ENCODE peak calls at places on chromosomes 4 and X, in six cellular contexts. One of them, this sample, is unnamed.

GRCh38 chrX:49212209-49212608 is 12.2 kb upstream of the SYP start:
- DNase-seq in activated CD4-positive, alpha-beta T cell treated with anti-CD3 and anti-CD28 coated beads for 1 hour: no peak
- DNase-seq in astrocyte of the hippocampus: no peak
- DNase-seq in amygdala: no peak
- DNase-seq in activated T-cell treated with anti-CD3 and anti-CD28 coated beads, Interleukin-2, amount 50 U/mL, for 72 hours: no peak
- DNase-seq in AG20443: no peak
- DNase-seq in this sample: no peak

GRCh38 chr4:25061602-25062001 is 30.9 kb upstream of the LGI2 start:
- DNase-seq in activated CD4-positive, alpha-beta T cell treated with anti-CD3 and anti-CD28 coated beads for 1 hour: no peak
- DNase-seq in astrocyte of the hippocampus: no peak
- DNase-seq in amygdala: no peak
- DNase-seq in activated T-cell treated with anti-CD3 and anti-CD28 coated beads, Interleukin-2, amount 50 U/mL, for 72 hours: no peak
- DNase-seq in AG20443: no peak
- DNase-seq in this sample: no peak

GRCh38 chrX:86981326-86981890 is 536.2 kb upstream of the KLHL4 start:
- DNase-seq in activated CD4-positive, alpha-beta T cell treated with anti-CD3 and anti-CD28 coated beads for 1 hour: no peak
- DNase-seq in astrocyte of the hippocampus: no peak
- DNase-seq in amygdala: no peak
- DNase-seq in activated T-cell treated with anti-CD3 and anti-CD28 coated beads, Interleukin-2, amount 50 U/mL, for 72 hours: no peak
- DNase-seq in AG20443: no peak
- DNase-seq in this sample: no peak

GRCh38 chr4:28225005-28225404 is 1364.4 kb downstream of the STIM2 start:
- DNase-seq in activated CD4-positive, alpha-beta T cell treated with anti-CD3 and anti-CD28 coated beads for 1 hour: no peak
- DNase-seq in astrocyte of the hippocampus: peak
- DNase-seq in amygdala: peak
- DNase-seq in activated T-cell treated with anti-CD3 and anti-CD28 coated beads, Interleukin-2, amount 50 U/mL, for 72 hours: no peak
- DNase-seq in AG20443: peak
- DNase-seq in this sample: no peak

GRCh38 chr4:145552181-145552822 is 66.9 kb upstream of the MMAA start:
- DNase-seq in activated CD4-positive, alpha-beta T cell treated with anti-CD3 and anti-CD28 coated beads for 1 hour: no peak
- DNase-seq in astrocyte of the hippocampus: no peak
- DNase-seq in amygdala: no peak
- DNase-seq in activated T-cell treated with anti-CD3 and anti-CD28 coated beads, Interleukin-2, amount 50 U/mL, for 72 hours: no peak
- DNase-seq in AG20443: no peak
- DNase-seq in this sample: peak

GRCh38 chr4:10590896-10591295 is 93.7 kb downstream of the CLNK start:
- DNase-seq in activated CD4-positive, alpha-beta T cell treated with anti-CD3 and anti-CD28 coated beads for 1 hour: no peak
- DNase-seq in astrocyte of the hippocampus: no peak
- DNase-seq in amygdala: no peak
- DNase-seq in activated T-cell treated with anti-CD3 and anti-CD28 coated beads, Interleukin-2, amount 50 U/mL, for 72 hours: no peak
- DNase-seq in AG20443: no peak
- DNase-seq in this sample: no peak

GRCh38 chr4:185304944-185305690 is 90.6 kb downstream of the LRP2BP start:
- DNase-seq in activated CD4-positive, alpha-beta T cell treated with anti-CD3 and anti-CD28 coated beads for 1 hour: no peak
- DNase-seq in astrocyte of the hippocampus: peak
- DNase-seq in amygdala: peak
- DNase-seq in activated T-cell treated with anti-CD3 and anti-CD28 coated beads, Interleukin-2, amount 50 U/mL, for 72 hours: peak
- DNase-seq in AG20443: no peak
- DNase-seq in this sample: no peak

GRCh38 chr4:115929373-115929772 is 816.0 kb upstream of the NDST4 start:
- DNase-seq in activated CD4-positive, alpha-beta T cell treated with anti-CD3 and anti-CD28 coated beads for 1 hour: no peak
- DNase-seq in astrocyte of the hippocampus: no peak
- DNase-seq in amygdala: no peak
- DNase-seq in activated T-cell treated with anti-CD3 and anti-CD28 coated beads, Interleukin-2, amount 50 U/mL, for 72 hours: no peak
- DNase-seq in AG20443: no peak
- DNase-seq in this sample: no peak

GRCh38 chrX:41895826-41896225 is 27.5 kb downstream of the CASK start:
- DNase-seq in activated CD4-positive, alpha-beta T cell treated with anti-CD3 and anti-CD28 coated beads for 1 hour: no peak
- DNase-seq in astrocyte of the hippocampus: no peak
- DNase-seq in amygdala: no peak
- DNase-seq in activated T-cell treated with anti-CD3 and anti-CD28 coated beads, Interleukin-2, amount 50 U/mL, for 72 hours: no peak
- DNase-seq in AG20443: no peak
- DNase-seq in this sample: no peak

GRCh38 chr4:76704133-76704881 is 193.6 kb downstream of the SOWAHB start:
- DNase-seq in activated CD4-positive, alpha-beta T cell treated with anti-CD3 and anti-CD28 coated beads for 1 hour: no peak
- DNase-seq in astrocyte of the hippocampus: peak
- DNase-seq in amygdala: no peak
- DNase-seq in activated T-cell treated with anti-CD3 and anti-CD28 coated beads, Interleukin-2, amount 50 U/mL, for 72 hours: no peak
- DNase-seq in AG20443: no peak
- DNase-seq in this sample: no peak

GRCh38 chr4:85398276-85398675 is 76.7 kb upstream of the ARHGAP24 start:
- DNase-seq in activated CD4-positive, alpha-beta T cell treated with anti-CD3 and anti-CD28 coated beads for 1 hour: no peak
- DNase-seq in astrocyte of the hippocampus: peak
- DNase-seq in amygdala: no peak
- DNase-seq in activated T-cell treated with anti-CD3 and anti-CD28 coated beads, Interleukin-2, amount 50 U/mL, for 72 hours: no peak
- DNase-seq in AG20443: peak
- DNase-seq in this sample: no peak

GRCh38 chrX:40688976-40689375 is 41.6 kb upstream of the CXorf38 start:
- DNase-seq in activated CD4-positive, alpha-beta T cell treated with anti-CD3 and anti-CD28 coated beads for 1 hour: no peak
- DNase-seq in astrocyte of the hippocampus: no peak
- DNase-seq in amygdala: no peak
- DNase-seq in activated T-cell treated with anti-CD3 and anti-CD28 coated beads, Interleukin-2, amount 50 U/mL, for 72 hours: no peak
- DNase-seq in AG20443: no peak
- DNase-seq in this sample: no peak

GRCh38 chr4:146222313-146222712 is 8.0 kb downstream of the REELD1 start:
- DNase-seq in activated CD4-positive, alpha-beta T cell treated with anti-CD3 and anti-CD28 coated beads for 1 hour: no peak
- DNase-seq in astrocyte of the hippocampus: peak
- DNase-seq in amygdala: no peak
- DNase-seq in activated T-cell treated with anti-CD3 and anti-CD28 coated beads, Interleukin-2, amount 50 U/mL, for 72 hours: no peak
- DNase-seq in AG20443: peak
- DNase-seq in this sample: no peak

GRCh38 chr4:38320833-38321232 is 343.2 kb upstream of the KLF3 start:
- DNase-seq in activated CD4-positive, alpha-beta T cell treated with anti-CD3 and anti-CD28 coated beads for 1 hour: no peak
- DNase-seq in astrocyte of the hippocampus: no peak
- DNase-seq in amygdala: no peak
- DNase-seq in activated T-cell treated with anti-CD3 and anti-CD28 coated beads, Interleukin-2, amount 50 U/mL, for 72 hours: no peak
- DNase-seq in AG20443: no peak
- DNase-seq in this sample: peak

GRCh38 chr4:186760576-186760975 is 36.9 kb upstream of the FAT1 start:
- DNase-seq in activated CD4-positive, alpha-beta T cell treated with anti-CD3 and anti-CD28 coated beads for 1 hour: no peak
- DNase-seq in astrocyte of the hippocampus: peak
- DNase-seq in amygdala: no peak
- DNase-seq in activated T-cell treated with anti-CD3 and anti-CD28 coated beads, Interleukin-2, amount 50 U/mL, for 72 hours: no peak
- DNase-seq in AG20443: peak
- DNase-seq in this sample: no peak

GRCh38 chrX:39975094-39975865 is 122.5 kb downstream of the BCOR start:
- DNase-seq in activated CD4-positive, alpha-beta T cell treated with anti-CD3 and anti-CD28 coated beads for 1 hour: no peak
- DNase-seq in astrocyte of the hippocampus: no peak
- DNase-seq in amygdala: no peak
- DNase-seq in activated T-cell treated with anti-CD3 and anti-CD28 coated beads, Interleukin-2, amount 50 U/mL, for 72 hours: no peak
- DNase-seq in AG20443: no peak
- DNase-seq in this sample: no peak

GRCh38 chrX:42992199-42992943 is 214.4 kb upstream of the PPP1R2C start:
- DNase-seq in activated CD4-positive, alpha-beta T cell treated with anti-CD3 and anti-CD28 coated beads for 1 hour: no peak
- DNase-seq in astrocyte of the hippocampus: no peak
- DNase-seq in amygdala: no peak
- DNase-seq in activated T-cell treated with anti-CD3 and anti-CD28 coated beads, Interleukin-2, amount 50 U/mL, for 72 hours: no peak
- DNase-seq in AG20443: no peak
- DNase-seq in this sample: no peak

GRCh38 chr4:163164591-163164990 is 2.1 kb downstream of the NAF1 start:
- DNase-seq in activated CD4-positive, alpha-beta T cell treated with anti-CD3 and anti-CD28 coated beads for 1 hour: no peak
- DNase-seq in astrocyte of the hippocampus: peak
- DNase-seq in amygdala: no peak
- DNase-seq in activated T-cell treated with anti-CD3 and anti-CD28 coated beads, Interleukin-2, amount 50 U/mL, for 72 hours: no peak
- DNase-seq in AG20443: no peak
- DNase-seq in this sample: no peak

GRCh38 chr4:15894923-15895411 is 43.6 kb downstream of the FGFBP1 start:
- DNase-seq in activated CD4-positive, alpha-beta T cell treated with anti-CD3 and anti-CD28 coated beads for 1 hour: no peak
- DNase-seq in astrocyte of the hippocampus: peak
- DNase-seq in amygdala: no peak
- DNase-seq in activated T-cell treated with anti-CD3 and anti-CD28 coated beads, Interleukin-2, amount 50 U/mL, for 72 hours: no peak
- DNase-seq in AG20443: no peak
- DNase-seq in this sample: no peak

GRCh38 chr4:107392951-107393350 is 327.1 kb downstream of the PAPSS1 start:
- DNase-seq in activated CD4-positive, alpha-beta T cell treated with anti-CD3 and anti-CD28 coated beads for 1 hour: no peak
- DNase-seq in astrocyte of the hippocampus: no peak
- DNase-seq in amygdala: no peak
- DNase-seq in activated T-cell treated with anti-CD3 and anti-CD28 coated beads, Interleukin-2, amount 50 U/mL, for 72 hours: no peak
- DNase-seq in AG20443: peak
- DNase-seq in this sample: no peak

GRCh38 chr4:23788460-23788859 is 101.4 kb downstream of the PPARGC1A start:
- DNase-seq in activated CD4-positive, alpha-beta T cell treated with anti-CD3 and anti-CD28 coated beads for 1 hour: no peak
- DNase-seq in astrocyte of the hippocampus: peak
- DNase-seq in amygdala: no peak
- DNase-seq in activated T-cell treated with anti-CD3 and anti-CD28 coated beads, Interleukin-2, amount 50 U/mL, for 72 hours: no peak
- DNase-seq in AG20443: no peak
- DNase-seq in this sample: no peak

GRCh38 chr4:121711263-121712000 is 14.7 kb upstream of the ANXA5 start:
- DNase-seq in activated CD4-positive, alpha-beta T cell treated with anti-CD3 and anti-CD28 coated beads for 1 hour: no peak
- DNase-seq in astrocyte of the hippocampus: peak
- DNase-seq in amygdala: peak
- DNase-seq in activated T-cell treated with anti-CD3 and anti-CD28 coated beads, Interleukin-2, amount 50 U/mL, for 72 hours: peak
- DNase-seq in AG20443: peak
- DNase-seq in this sample: peak

GRCh38 chr4:185716008-185716976 is 95.7 kb downstream of the SORBS2 start:
- DNase-seq in activated CD4-positive, alpha-beta T cell treated with anti-CD3 and anti-CD28 coated beads for 1 hour: no peak
- DNase-seq in astrocyte of the hippocampus: no peak
- DNase-seq in amygdala: peak
- DNase-seq in activated T-cell treated with anti-CD3 and anti-CD28 coated beads, Interleukin-2, amount 50 U/mL, for 72 hours: no peak
- DNase-seq in AG20443: no peak
- DNase-seq in this sample: no peak

GRCh38 chrX:19990225-19990518 is 689 bp downstream of the BCLAF3 start:
- DNase-seq in activated CD4-positive, alpha-beta T cell treated with anti-CD3 and anti-CD28 coated beads for 1 hour: no peak
- DNase-seq in astrocyte of the hippocampus: peak
- DNase-seq in amygdala: no peak
- DNase-seq in activated T-cell treated with anti-CD3 and anti-CD28 coated beads, Interleukin-2, amount 50 U/mL, for 72 hours: no peak
- DNase-seq in AG20443: no peak
- DNase-seq in this sample: peak

GRCh38 chr4:125849869-125850268 is 535.1 kb downstream of the FAT4 start:
- DNase-seq in activated CD4-positive, alpha-beta T cell treated with anti-CD3 and anti-CD28 coated beads for 1 hour: no peak
- DNase-seq in astrocyte of the hippocampus: peak
- DNase-seq in amygdala: no peak
- DNase-seq in activated T-cell treated with anti-CD3 and anti-CD28 coated beads, Interleukin-2, amount 50 U/mL, for 72 hours: no peak
- DNase-seq in AG20443: peak
- DNase-seq in this sample: no peak

GRCh38 chr4:153748378-153748777 is 11.4 kb downstream of the RNF175 start:
- DNase-seq in activated CD4-positive, alpha-beta T cell treated with anti-CD3 and anti-CD28 coated beads for 1 hour: no peak
- DNase-seq in astrocyte of the hippocampus: peak
- DNase-seq in amygdala: no peak
- DNase-seq in activated T-cell treated with anti-CD3 and anti-CD28 coated beads, Interleukin-2, amount 50 U/mL, for 72 hours: no peak
- DNase-seq in AG20443: peak
- DNase-seq in this sample: no peak

GRCh38 chrX:94162971-94163370 is 489.0 kb downstream of the FAM133A start:
- DNase-seq in activated CD4-positive, alpha-beta T cell treated with anti-CD3 and anti-CD28 coated beads for 1 hour: no peak
- DNase-seq in astrocyte of the hippocampus: no peak
- DNase-seq in amygdala: no peak
- DNase-seq in activated T-cell treated with anti-CD3 and anti-CD28 coated beads, Interleukin-2, amount 50 U/mL, for 72 hours: no peak
- DNase-seq in AG20443: no peak
- DNase-seq in this sample: no peak

GRCh38 chr4:43325220-43325967 is 432.9 kb downstream of the GRXCR1 start:
- DNase-seq in activated CD4-positive, alpha-beta T cell treated with anti-CD3 and anti-CD28 coated beads for 1 hour: no peak
- DNase-seq in astrocyte of the hippocampus: no peak
- DNase-seq in amygdala: no peak
- DNase-seq in activated T-cell treated with anti-CD3 and anti-CD28 coated beads, Interleukin-2, amount 50 U/mL, for 72 hours: no peak
- DNase-seq in AG20443: no peak
- DNase-seq in this sample: no peak

This sample was measured in GM13977.